ENCODE peak calls at places on chromosomes 6 and 20, in nine cellular contexts. One of them, this sample, is unnamed.

GRCh38 chr6:79536615-79536968 is 638 bp downstream of the LCA5 start:
- DNase-seq in small intestine: peak; percentile 17
- DNase-seq in BJ: no peak
- DNase-seq in transverse colon: peak; percentile 17
- DNase-seq in brain microvascular endothelial cell: peak; percentile 44
- DNase-seq in PC-3: peak; percentile 20
- DNase-seq in breast epithelium: peak; percentile 54
- DNase-seq in mammary epithelial cell: peak; percentile 41
- DNase-seq in right lobe of liver: no peak
- DNase-seq in this sample: peak; percentile 50

GRCh38 chr6:43037706-43038105 is 15.9 kb downstream of the CUL7 start:
- DNase-seq in small intestine: no peak
- DNase-seq in mammary epithelial cell: no peak
- DNase-seq in transverse colon: no peak
- DNase-seq in PC-3: no peak
- DNase-seq in BJ: no peak
- DNase-seq in brain microvascular endothelial cell: no peak
- DNase-seq in breast epithelium: no peak
- DNase-seq in right lobe of liver: no peak
- DNase-seq in this sample: no peak

GRCh38 chr20:61761453-61762207 is 304.1 kb downstream of the TAF4 start:
- DNase-seq in breast epithelium: peak; percentile 36
- DNase-seq in transverse colon: no peak
- DNase-seq in PC-3: no peak
- DNase-seq in right lobe of liver: no peak
- DNase-seq in mammary epithelial cell: no peak
- DNase-seq in BJ: no peak
- DNase-seq in small intestine: no peak
- DNase-seq in brain microvascular endothelial cell: no peak
- DNase-seq in this sample: no peak

GRCh38 chr6:15062311-15063252 is 183.3 kb upstream of the JARID2 start:
- DNase-seq in PC-3: peak; percentile 26
- DNase-seq in mammary epithelial cell: peak; percentile 100
- DNase-seq in BJ: no peak
- DNase-seq in brain microvascular endothelial cell: peak; percentile 99
- DNase-seq in right lobe of liver: no peak
- DNase-seq in breast epithelium: no peak
- DNase-seq in transverse colon: no peak
- DNase-seq in small intestine: no peak
- DNase-seq in this sample: no peak

GRCh38 chr6:37492236-37493046 is 7.3 kb downstream of the CCDC167 start:
- DNase-seq in brain microvascular endothelial cell: no peak
- DNase-seq in PC-3: no peak
- DNase-seq in breast epithelium: no peak
- DNase-seq in BJ: no peak
- DNase-seq in right lobe of liver: no peak
- DNase-seq in transverse colon: no peak
- DNase-seq in mammary epithelial cell: no peak
- DNase-seq in small intestine: no peak
- DNase-seq in this sample: no peak

GRCh38 chr6:137155830-137156229 is 17.6 kb downstream of the IL22RA2 start:
- DNase-seq in BJ: no peak
- DNase-seq in mammary epithelial cell: peak; percentile 93
- DNase-seq in small intestine: peak; percentile 63
- DNase-seq in brain microvascular endothelial cell: peak; percentile 17
- DNase-seq in right lobe of liver: no peak
- DNase-seq in breast epithelium: no peak
- DNase-seq in PC-3: peak; percentile 44
- DNase-seq in transverse colon: no peak
- DNase-seq in this sample: no peak

GRCh38 chr20:22560817-22561216 is 23.6 kb downstream of the FOXA2 start:
- DNase-seq in brain microvascular endothelial cell: no peak
- DNase-seq in BJ: no peak
- DNase-seq in breast epithelium: no peak
- DNase-seq in small intestine: no peak
- DNase-seq in mammary epithelial cell: no peak
- DNase-seq in transverse colon: no peak
- DNase-seq in right lobe of liver: no peak
- DNase-seq in PC-3: no peak
- DNase-seq in this sample: no peak

GRCh38 chr6:56851541-56852248 is 103.2 kb upstream of the BEND6 start:
- DNase-seq in brain microvascular endothelial cell: peak; percentile 86
- DNase-seq in transverse colon: no peak
- DNase-seq in breast epithelium: no peak
- DNase-seq in BJ: peak; percentile 51
- DNase-seq in PC-3: peak; percentile 77
- DNase-seq in mammary epithelial cell: peak; percentile 81
- DNase-seq in right lobe of liver: peak; percentile 43
- DNase-seq in small intestine: peak; percentile 50
- DNase-seq in this sample: peak; percentile 26

GRCh38 chr6:142944126-142945066 is 580 bp downstream of the HIVEP2 start:
- DNase-seq in transverse colon: peak; percentile 89
- DNase-seq in PC-3: peak; percentile 46
- DNase-seq in mammary epithelial cell: peak; percentile 78
- DNase-seq in breast epithelium: peak; percentile 76
- DNase-seq in brain microvascular endothelial cell: peak; percentile 91
- DNase-seq in small intestine: peak; percentile 66
- DNase-seq in BJ: peak; percentile 36
- DNase-seq in right lobe of liver: peak; percentile 85
- DNase-seq in this sample: peak; percentile 69

GRCh38 chr6:163671355-163671754 is 256.8 kb downstream of the QKI start:
- DNase-seq in PC-3: no peak
- DNase-seq in brain microvascular endothelial cell: no peak
- DNase-seq in breast epithelium: no peak
- DNase-seq in right lobe of liver: no peak
- DNase-seq in transverse colon: no peak
- DNase-seq in mammary epithelial cell: no peak
- DNase-seq in BJ: no peak
- DNase-seq in small intestine: no peak
- DNase-seq in this sample: no peak

GRCh38 chr6:26534681-26535465 is 3.3 kb upstream of the HMGN4 start:
- DNase-seq in PC-3: no peak
- DNase-seq in small intestine: peak; percentile 48
- DNase-seq in mammary epithelial cell: no peak
- DNase-seq in brain microvascular endothelial cell: no peak
- DNase-seq in BJ: no peak
- DNase-seq in transverse colon: peak; percentile 54
- DNase-seq in right lobe of liver: no peak
- DNase-seq in breast epithelium: no peak
- DNase-seq in this sample: no peak

GRCh38 chr20:49320460-49320859 is 42.6 kb upstream of the ZNFX1 start:
- DNase-seq in mammary epithelial cell: peak; percentile 40
- DNase-seq in small intestine: peak; percentile 24
- DNase-seq in breast epithelium: no peak
- DNase-seq in PC-3: peak; percentile 72
- DNase-seq in BJ: no peak
- DNase-seq in brain microvascular endothelial cell: peak; percentile 49
- DNase-seq in transverse colon: no peak
- DNase-seq in right lobe of liver: no peak
- DNase-seq in this sample: peak; percentile 62

GRCh38 chr6:138485005-138485545 is 14.2 kb downstream of the NHSL1 start:
- DNase-seq in breast epithelium: no peak
- DNase-seq in right lobe of liver: no peak
- DNase-seq in transverse colon: no peak
- DNase-seq in BJ: no peak
- DNase-seq in mammary epithelial cell: no peak
- DNase-seq in PC-3: no peak
- DNase-seq in small intestine: no peak
- DNase-seq in brain microvascular endothelial cell: no peak
- DNase-seq in this sample: no peak

GRCh38 chr6:26437550-26437949 is 2.8 kb upstream of the BTN3A3 start:
- DNase-seq in mammary epithelial cell: no peak
- DNase-seq in transverse colon: no peak
- DNase-seq in BJ: no peak
- DNase-seq in small intestine: no peak
- DNase-seq in brain microvascular endothelial cell: no peak
- DNase-seq in breast epithelium: no peak
- DNase-seq in PC-3: no peak
- DNase-seq in right lobe of liver: no peak
- DNase-seq in this sample: no peak

GRCh38 chr20:18781509-18781908 is 32.1 kb upstream of the SCP2D1 start:
- DNase-seq in small intestine: no peak
- DNase-seq in breast epithelium: no peak
- DNase-seq in transverse colon: no peak
- DNase-seq in PC-3: no peak
- DNase-seq in mammary epithelial cell: no peak
- DNase-seq in BJ: no peak
- DNase-seq in right lobe of liver: no peak
- DNase-seq in brain microvascular endothelial cell: no peak
- DNase-seq in this sample: no peak

GRCh38 chr6:100353276-100354015 is 111.3 kb downstream of the SIM1 start:
- DNase-seq in transverse colon: no peak
- DNase-seq in BJ: no peak
- DNase-seq in PC-3: peak; percentile 14
- DNase-seq in mammary epithelial cell: peak; percentile 32
- DNase-seq in brain microvascular endothelial cell: peak; percentile 68
- DNase-seq in breast epithelium: no peak
- DNase-seq in small intestine: no peak
- DNase-seq in right lobe of liver: no peak
- DNase-seq in this sample: peak; percentile 88

GRCh38 chr20:54267510-54268003 is 59.7 kb downstream of the PFDN4 start:
- DNase-seq in transverse colon: no peak
- DNase-seq in PC-3: peak; percentile 91
- DNase-seq in mammary epithelial cell: peak; percentile 61
- DNase-seq in right lobe of liver: no peak
- DNase-seq in brain microvascular endothelial cell: no peak
- DNase-seq in small intestine: no peak
- DNase-seq in breast epithelium: no peak
- DNase-seq in BJ: no peak
- DNase-seq in this sample: no peak

GRCh38 chr6:116251568-116252384 is 2.1 kb downstream of the TSPYL4 start:
- DNase-seq in breast epithelium: no peak
- DNase-seq in brain microvascular endothelial cell: peak; percentile 59
- DNase-seq in right lobe of liver: no peak
- DNase-seq in transverse colon: no peak
- DNase-seq in PC-3: no peak
- DNase-seq in small intestine: no peak
- DNase-seq in BJ: peak; percentile 60
- DNase-seq in mammary epithelial cell: peak; percentile 42
- DNase-seq in this sample: peak; percentile 3

GRCh38 chr6:43913388-43914271 is 143.6 kb downstream of the VEGFA start:
- DNase-seq in transverse colon: peak; percentile 28
- DNase-seq in mammary epithelial cell: no peak
- DNase-seq in breast epithelium: no peak
- DNase-seq in brain microvascular endothelial cell: peak; percentile 24
- DNase-seq in right lobe of liver: peak; percentile 95
- DNase-seq in small intestine: peak; percentile 75
- DNase-seq in BJ: no peak
- DNase-seq in PC-3: no peak
- DNase-seq in this sample: no peak

GRCh38 chr20:1274485-1275313 is 8.6 kb downstream of the SNPH start:
- DNase-seq in transverse colon: no peak
- DNase-seq in brain microvascular endothelial cell: no peak
- DNase-seq in mammary epithelial cell: no peak
- DNase-seq in breast epithelium: no peak
- DNase-seq in small intestine: peak; percentile 53
- DNase-seq in PC-3: no peak
- DNase-seq in right lobe of liver: no peak
- DNase-seq in BJ: no peak
- DNase-seq in this sample: no peak

GRCh38 chr6:155782320-155782730 is 326.7 kb upstream of the NOX3 start:
- DNase-seq in right lobe of liver: no peak
- DNase-seq in BJ: peak; percentile 74
- DNase-seq in transverse colon: peak; percentile 20
- DNase-seq in mammary epithelial cell: peak; percentile 97
- DNase-seq in small intestine: peak; percentile 81
- DNase-seq in brain microvascular endothelial cell: peak; percentile 91
- DNase-seq in PC-3: peak; percentile 95
- DNase-seq in breast epithelium: no peak
- DNase-seq in this sample: peak; percentile 75

GRCh38 chr6:524803-525202 is 132.1 kb downstream of the HUS1B start:
- DNase-seq in PC-3: no peak
- DNase-seq in brain microvascular endothelial cell: no peak
- DNase-seq in BJ: no peak
- DNase-seq in small intestine: peak; percentile 3
- DNase-seq in transverse colon: peak; percentile 18
- DNase-seq in breast epithelium: no peak
- DNase-seq in mammary epithelial cell: no peak
- DNase-seq in right lobe of liver: no peak
- DNase-seq in this sample: no peak

DNA sequence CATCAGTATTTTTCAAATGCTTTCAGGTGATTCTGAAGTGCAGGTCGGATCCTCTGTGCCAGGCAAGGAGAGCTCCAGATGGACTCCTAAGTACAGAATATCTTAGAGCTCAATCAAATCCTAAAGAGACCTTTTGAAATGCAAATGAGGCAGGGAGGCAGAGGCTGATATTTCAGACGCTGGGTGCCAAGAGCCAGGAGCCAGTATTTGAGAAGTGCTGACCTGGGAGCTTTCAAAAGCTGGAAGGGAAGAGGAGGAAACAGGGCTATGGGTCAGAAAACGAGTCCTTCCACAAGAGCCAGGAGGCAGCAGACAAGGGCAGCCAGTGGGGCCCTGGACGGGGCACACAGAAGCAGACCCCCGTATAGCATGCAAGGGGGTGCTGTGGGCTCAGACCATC is 46.1 kb upstream of the DSN1 start:
- DNase-seq in brain microvascular endothelial cell: no peak
- DNase-seq in mammary epithelial cell: no peak
- DNase-seq in breast epithelium: no peak
- DNase-seq in small intestine: no peak
- DNase-seq in transverse colon: no peak
- DNase-seq in right lobe of liver: no peak
- DNase-seq in PC-3: no peak
- DNase-seq in BJ: no peak
- DNase-seq in this sample: no peak
- H3K36me3 ChIP-seq in brain microvascular endothelial cell: peaks cover 26% of the 10 kb centered on the region
- H3K36me3 ChIP-seq in mammary epithelial cell: peaks cover 16% of the 10 kb centered on the region
- H3K36me3 ChIP-seq in breast epithelium: no peaks in the 10 kb centered on the region
- H3K36me3 ChIP-seq in small intestine: no peaks in the 10 kb centered on the region
- H3K36me3 ChIP-seq in transverse colon: no peaks in the 10 kb centered on the region
- H3K36me3 ChIP-seq in right lobe of liver: no peaks in the 10 kb centered on the region
- H3K36me3 ChIP-seq in PC-3: peaks cover 15% of the 10 kb centered on the region
- H3K36me3 ChIP-seq in BJ: peaks cover 21% of the 10 kb centered on the region
- H3K36me3 ChIP-seq in this sample: peaks cover 92% of the 10 kb centered on the region

GRCh38 chr6:134551245-134551960 is 233.5 kb upstream of the SGK1 start:
- DNase-seq in transverse colon: no peak
- DNase-seq in mammary epithelial cell: peak; percentile 64
- DNase-seq in PC-3: peak; percentile 4
- DNase-seq in right lobe of liver: no peak
- DNase-seq in small intestine: no peak
- DNase-seq in BJ: peak; percentile 62
- DNase-seq in breast epithelium: no peak
- DNase-seq in brain microvascular endothelial cell: peak; percentile 86
- DNase-seq in this sample: peak; percentile 33
- H3K4me3 ChIP-seq in transverse colon: no peak overlapping the region
- H3K4me3 ChIP-seq in mammary epithelial cell: no peak overlapping the region
- H3K4me3 ChIP-seq in PC-3: no peak overlapping the region
- H3K4me3 ChIP-seq in right lobe of liver: no peak overlapping the region
- H3K4me3 ChIP-seq in small intestine: no peak overlapping the region
- H3K4me3 ChIP-seq in BJ: no peak overlapping the region
- H3K4me3 ChIP-seq in breast epithelium: no peak overlapping the region
- H3K4me3 ChIP-seq in brain microvascular endothelial cell: no peak overlapping the region
- H3K4me3 ChIP-seq in this sample: no peak overlapping the region

GRCh38 chr6:19042452-19042851 is 655.3 kb downstream of the RNF144B start:
- DNase-seq in BJ: no peak
- DNase-seq in breast epithelium: no peak
- DNase-seq in brain microvascular endothelial cell: no peak
- DNase-seq in transverse colon: no peak
- DNase-seq in PC-3: no peak
- DNase-seq in mammary epithelial cell: no peak
- DNase-seq in right lobe of liver: no peak
- DNase-seq in small intestine: no peak
- DNase-seq in this sample: no peak
- H3K27me3 ChIP-seq in BJ: no peaks in the 10 kb centered on the region
- H3K27me3 ChIP-seq in breast epithelium: no peaks in the 10 kb centered on the region
- H3K27me3 ChIP-seq in brain microvascular endothelial cell: no peaks in the 10 kb centered on the region
- H3K27me3 ChIP-seq in transverse colon: no peaks in the 10 kb centered on the region
- H3K27me3 ChIP-seq in PC-3: no peaks in the 10 kb centered on the region
- H3K27me3 ChIP-seq in mammary epithelial cell: no peaks in the 10 kb centered on the region
- H3K27me3 ChIP-seq in right lobe of liver: no peaks in the 10 kb centered on the region
- H3K27me3 ChIP-seq in small intestine: no peaks in the 10 kb centered on the region
- H3K27me3 ChIP-seq in this sample: no peaks in the 10 kb centered on the region

GRCh38 chr20:25283221-25283951 is 35.5 kb downstream of the PYGB start:
- DNase-seq in right lobe of liver: peak; percentile 38
- DNase-seq in transverse colon: peak; percentile 7
- DNase-seq in breast epithelium: peak; percentile 47
- DNase-seq in PC-3: no peak
- DNase-seq in BJ: no peak
- DNase-seq in brain microvascular endothelial cell: no peak
- DNase-seq in mammary epithelial cell: no peak
- DNase-seq in small intestine: no peak
- DNase-seq in this sample: no peak
- H3K36me3 ChIP-seq in right lobe of liver: no peaks in the 10 kb centered on the region
- H3K36me3 ChIP-seq in transverse colon: no peaks in the 10 kb centered on the region
- H3K36me3 ChIP-seq in breast epithelium: peaks cover 15% of the 10 kb centered on the region
- H3K36me3 ChIP-seq in PC-3: peaks cover 83% of the 10 kb centered on the region
- H3K36me3 ChIP-seq in BJ: peaks cover 58% of the 10 kb centered on the region
- H3K36me3 ChIP-seq in brain microvascular endothelial cell: peaks cover 99% of the 10 kb centered on the region
- H3K36me3 ChIP-seq in mammary epithelial cell: peaks cover 68% of the 10 kb centered on the region
- H3K36me3 ChIP-seq in small intestine: peaks cover 18% of the 10 kb centered on the region
- H3K36me3 ChIP-seq in this sample: peaks cover 2% of the 10 kb centered on the region

This sample was measured in MG63.